ENCODE peak calls at places on chromosomes 16 and 17, in seven cellular contexts. T, Q, D, S, E, L and K are unnamed samples. For H3K4me1, the result is how much of the 10 kb centered on the place peaks cover.

GRCh38 chr17:5821057-5821456 is 236.7 kb upstream of the NLRP1 start:
- DNase-seq in T (no peak), Q (no peak), D (no peak), S (no peak), E (no peak), L (peak), K (peak)

GRCh38 chr17:80889231-80889896 is 102.3 kb upstream of the CHMP6 start:
- DNase-seq in T (peak), Q (no peak), D (no peak), S (no peak), E (no peak), L (no peak), K (no peak)

GRCh38 chr16:19837984-19838707 is 46.5 kb downstream of the GPRC5B start:
- DNase-seq in T (no peak), Q (no peak), D (no peak), S (no peak), E (no peak), L (no peak), K (no peak)

GRCh38 chr17:47239663-47240374 is 13.8 kb upstream of the ITGB3 start:
- DNase-seq in T (peak), Q (no peak), D (peak), S (peak), E (peak), L (peak), K (no peak)

GRCh38 chr16:77780378-77780837 is 8.0 kb upstream of the VAT1L start:
- DNase-seq in T (no peak), Q (no peak), D (no peak), S (no peak), E (no peak), L (peak), K (no peak)

GRCh38 chr17:61366076-61366714 is 33.4 kb upstream of the TBX2 start:
- DNase-seq in T (no peak), Q (no peak), D (no peak), S (no peak), E (no peak), L (no peak), K (no peak)

GRCh38 chr17:37708616-37709212 is 36.1 kb downstream of the HNF1B start:
- DNase-seq in T (peak), Q (no peak), D (no peak), S (peak), E (no peak), L (peak), K (peak)

GRCh38 chr17:82592751-82593589 is 55.3 kb downstream of the WDR45B start:
- DNase-seq in T (peak), Q (peak), D (peak), S (peak), E (peak), L (peak), K (no peak)

GRCh38 chr17:64158411-64158810 is 28.5 kb upstream of the ERN1 start:
- DNase-seq in T (no peak), Q (no peak), D (no peak), S (no peak), E (no peak), L (no peak), K (no peak)

GRCh38 chr17:41404024-41404651 is 6.7 kb upstream of the KRT31 start:
- DNase-seq in T (no peak), Q (peak), D (no peak), S (no peak), E (peak), L (peak), K (no peak)

GRCh38 chr16:57071840-57072541 is 20.4 kb upstream of the CPNE2 start:
- DNase-seq in T (no peak), Q (no peak), D (no peak), S (no peak), E (no peak), L (peak), K (no peak)

GRCh38 chr16:49592507-49593422 is 219.2 kb downstream of the C16orf78 start:
- DNase-seq in T (no peak), Q (peak), D (no peak), S (peak), E (no peak), L (no peak), K (no peak)

GRCh38 chr17:64081802-64082799 is 47.8 kb downstream of the ERN1 start:
- DNase-seq in T (no peak), Q (peak), D (no peak), S (no peak), E (no peak), L (peak), K (no peak)

GRCh38 chr17:8885968-8886674 is 18.6 kb upstream of the PIK3R6 start:
- DNase-seq in T (no peak), Q (no peak), D (no peak), S (no peak), E (peak), L (no peak), K (no peak)

GRCh38 chr16:22098538-22099255 is 6.4 kb downstream of the VWA3A start:
- DNase-seq in T (no peak), Q (no peak), D (no peak), S (no peak), E (no peak), L (peak), K (no peak)

GRCh38 chr17:75250009-75250471 is 11.4 kb downstream of the GGA3 start:
- DNase-seq in T (no peak), Q (peak), D (no peak), S (no peak), E (no peak), L (no peak), K (no peak)

GRCh38 chr16:66986559-66986958 is 1.8 kb upstream of the CES4A start:
- DNase-seq in T (no peak), Q (no peak), D (no peak), S (no peak), E (no peak), L (no peak), K (no peak)

GRCh38 chr16:47944589-47944988 is 211.2 kb downstream of the ABCC12 start:
- DNase-seq in T (no peak), Q (no peak), D (no peak), S (no peak), E (no peak), L (no peak), K (no peak)

GRCh38 chr17:67272312-67273050 is 27.5 kb upstream of the HELZ start:
- DNase-seq in T (no peak), Q (no peak), D (no peak), S (no peak), E (no peak), L (no peak), K (no peak)

GRCh38 chr16:77945126-77945525 is 77.2 kb upstream of the CLEC3A start:
- DNase-seq in T (no peak), Q (no peak), D (no peak), S (no peak), E (no peak), L (no peak), K (no peak)

DNA sequence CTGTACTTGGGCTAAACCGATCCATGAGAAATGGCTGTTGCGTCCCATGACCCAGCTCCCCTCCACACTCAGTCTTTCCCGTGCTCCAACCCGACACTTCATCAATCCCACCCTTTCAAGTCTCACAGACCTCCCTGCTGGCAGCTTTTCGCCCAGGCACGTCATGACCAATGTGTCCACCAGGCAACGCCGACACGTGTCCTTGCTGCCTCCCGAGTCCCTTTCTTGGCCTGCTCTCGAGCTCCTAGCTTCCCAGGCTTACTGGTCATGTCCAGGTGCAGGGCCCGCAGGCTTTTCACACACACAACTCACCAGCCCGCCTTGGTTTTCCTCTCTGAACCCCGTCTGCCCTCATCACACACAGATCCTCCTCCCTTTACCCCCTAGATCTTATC is 12.2 kb downstream of the MNT start:
- DNase-seq in T (no peak), Q (no peak), D (no peak), S (peak), E (no peak), L (no peak), K (no peak)
- TF ChIP-seq CTCF in T (no peak), Q (no peak), D (no peak), S (no peak), E (no peak), L (no peak), K (no peak)

GRCh38 chr17:58886514-58886913 is 130.9 kb downstream of the PPM1E start:
- DNase-seq in T (no peak), Q (no peak), D (no peak), S (no peak), E (no peak), L (no peak), K (no peak)
- H3K4me1 ChIP-seq in T (under half), Q (under half), D (under half), S (under half), E (under half), L (under half), K (under half)

DNA sequence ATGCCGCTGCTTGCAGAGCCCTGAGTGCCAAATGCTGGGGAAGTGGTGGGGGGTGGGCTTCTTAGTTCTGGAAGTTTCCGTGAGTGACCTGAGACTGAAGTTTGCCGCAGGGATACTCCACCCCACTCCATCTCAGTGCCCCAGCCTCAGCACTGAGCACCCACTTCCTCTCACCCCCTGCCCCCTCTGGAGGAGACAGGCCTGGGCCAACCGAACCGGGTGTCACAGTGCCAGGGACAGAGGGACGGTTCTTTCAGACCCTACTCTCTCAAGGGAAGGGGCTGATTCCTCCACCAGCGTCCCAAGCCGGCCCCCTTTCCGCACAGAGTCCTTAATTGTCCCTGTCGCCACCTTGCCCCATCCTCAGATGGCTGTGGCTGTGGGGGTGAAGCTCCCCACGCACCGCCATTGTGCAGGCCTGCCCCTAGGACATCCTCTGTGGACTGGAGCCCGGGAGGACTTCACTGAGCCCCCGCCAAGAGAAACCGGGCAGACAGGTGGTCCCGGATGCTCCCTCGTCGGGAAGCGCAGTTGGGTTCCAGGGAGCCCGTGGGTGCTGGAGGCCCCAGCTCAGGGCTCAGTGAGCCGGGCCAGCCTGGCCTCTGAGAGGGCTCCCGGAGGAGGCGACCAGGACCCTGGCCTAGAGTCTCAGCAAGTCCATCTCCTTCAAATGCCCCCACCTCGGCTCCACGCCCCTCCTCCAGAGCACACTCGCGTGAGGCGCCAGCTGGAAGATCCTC is 1.6 kb upstream of the KREMEN2 start:
- DNase-seq in T (no peak), Q (no peak), D (no peak), S (peak), E (no peak), L (no peak), K (no peak)
- TF ChIP-seq CTCF in T (no peak), Q (no peak), D (no peak), S (no peak), E (no peak), L (no peak), K (no peak)

GRCh38 chr17:57874058-57874419 is 24.2 kb upstream of the MRPS23 start:
- DNase-seq in T (no peak), Q (no peak), D (no peak), S (no peak), E (no peak), L (no peak), K (no peak)

GRCh38 chr17:57876023-57876865 is 26.4 kb upstream of the MRPS23 start:
- DNase-seq in T (no peak), Q (no peak), D (no peak), S (no peak), E (no peak), L (peak), K (no peak)

GRCh38 chr17:57873261-57874057 is 23.6 kb upstream of the MRPS23 start:
- DNase-seq in T (no peak), Q (no peak), D (peak), S (no peak), E (no peak), L (no peak), K (no peak)

GRCh38 chr17:57875109-57876022 is 25.5 kb upstream of the MRPS23 start:
- DNase-seq in T (peak), Q (no peak), D (peak), S (peak), E (peak), L (peak), K (peak)

GRCh38 chr17:57874434-57875108 is 24.7 kb upstream of the MRPS23 start:
- DNase-seq in T (peak), Q (no peak), D (peak), S (no peak), E (peak), L (peak), K (no peak)
- H3K4me1 ChIP-seq in T (under half), Q (under half), D (half or more), S (under half), E (half or more), L (half or more), K (under half)

GRCh38 chr16:70454221-70455034 is at the start of gene FCSK:
- DNase-seq in T (peak), Q (peak), D (peak), S (peak), E (peak), L (peak), K (peak)
- TF ChIP-seq CTCF in T (no peak), Q (no peak), D (no peak), S (no peak), E (no peak), L (no peak), K (peak)

GRCh38 chr17:78774956-78775571 is 7.0 kb downstream of the CYTH1 start:
- DNase-seq in T (no peak), Q (peak), D (no peak), S (no peak), E (no peak), L (peak), K (no peak)
- H3K4me1 ChIP-seq in T (half or more), Q (half or more), D (under half), S (under half), E (half or more), L (under half), K (under half)

GRCh38 chr16:81514041-81514559 is 69.5 kb downstream of the CMIP start:
- DNase-seq in T (peak), Q (no peak), D (no peak), S (no peak), E (no peak), L (no peak), K (no peak)
- TF ChIP-seq CTCF in T (no peak), Q (no peak), D (no peak), S (no peak), E (no peak), L (no peak), K (no peak)

DNA sequence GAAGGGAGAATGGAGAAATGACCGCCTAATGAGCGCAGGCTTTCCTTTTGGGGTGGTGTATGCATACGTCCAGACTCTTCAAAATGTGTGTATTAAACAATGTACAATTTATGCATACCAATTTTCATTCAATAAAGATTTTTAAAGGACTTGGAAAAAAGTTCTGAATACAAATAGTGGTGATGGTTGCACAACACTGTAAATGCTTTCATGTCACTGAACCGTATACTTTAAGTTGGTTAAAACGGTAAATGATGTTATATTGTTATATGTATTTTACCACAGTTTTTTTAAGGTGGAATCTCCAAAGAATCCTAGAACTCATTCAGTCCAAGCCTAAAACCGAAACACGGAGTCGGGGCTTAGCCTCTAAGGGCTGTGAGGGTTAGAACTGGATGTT is 397.5 kb downstream of the SOX9 start:
- DNase-seq in T (no peak), Q (no peak), D (no peak), S (no peak), E (no peak), L (no peak), K (no peak)
- H3K4me1 ChIP-seq in T (under half), Q (under half), D (under half), S (half or more), E (under half), L (under half), K (under half)

GRCh38 chr17:57810740-57811632 is 38.9 kb downstream of the MRPS23 start:
- DNase-seq in T (no peak), Q (no peak), D (peak), S (peak), E (peak), L (peak), K (no peak)
- TF ChIP-seq CTCF in T (no peak), Q (no peak), D (no peak), S (no peak), E (no peak), L (no peak), K (no peak)

GRCh38 chr17:10663231-10663630 is 6.1 kb upstream of the MYH3 start:
- DNase-seq in T (no peak), Q (no peak), D (no peak), S (no peak), E (no peak), L (no peak), K (no peak)

GRCh38 chr17:10661377-10661906 is 4.3 kb upstream of the MYH3 start:
- DNase-seq in T (no peak), Q (no peak), D (no peak), S (no peak), E (no peak), L (no peak), K (no peak)

GRCh38 chr17:10668771-10669170 is 11.7 kb upstream of the MYH3 start:
- DNase-seq in T (no peak), Q (no peak), D (no peak), S (no peak), E (no peak), L (no peak), K (peak)

GRCh38 chr17:10666921-10667320 is 9.8 kb upstream of the MYH3 start:
- DNase-seq in T (no peak), Q (no peak), D (no peak), S (no peak), E (no peak), L (no peak), K (no peak)
- H3K4me1 ChIP-seq in T (under half), Q (under half), D (under half), S (under half), E (under half), L (under half), K (under half)